ENCODE peak calls at places on chromosomes 2 and 18, in five cellular contexts. C is activated T-cell treated with anti-CD3 and anti-CD28 coated beads, Interleukin-2, amount 50 U/mL, for 48 hours; Q is activated CD8-positive, alpha-beta memory T cell treated with anti-CD3 and anti-CD28 coated beads, Interleukin-2, amount 50 U/mL, for 48 hours; E is central memory CD4-positive, alpha-beta T cell; W is LHCN-M2. G is an unnamed sample.

GRCh38 chr2:134465228-134465627 is 211.4 kb downstream of the MGAT5 start:
- DNase-seq in C (no peak), Q (no peak), E (no peak), W (no peak), G (no peak)

GRCh38 chr2:223896751-223897320 is 48.3 kb downstream of the WDFY1 start:
- DNase-seq in C (no peak), Q (no peak), E (no peak), W (no peak), G (no peak)

GRCh38 chr2:38793511-38793910 is 15.5 kb downstream of the GEMIN6 start:
- DNase-seq in C (no peak), Q (no peak), E (no peak), W (no peak), G (no peak)

GRCh38 chr2:235024951-235025773 is 73.3 kb downstream of the SH3BP4 start:
- DNase-seq in C (no peak), Q (no peak), E (no peak), W (no peak), G (peak)

GRCh38 chr2:168992026-168992425 is 39.1 kb downstream of the ABCB11 start:
- DNase-seq in C (no peak), Q (no peak), E (no peak), W (no peak), G (no peak)

GRCh38 chr2:224308267-224308911 is 93.5 kb downstream of the FAM124B start:
- DNase-seq in C (no peak), Q (no peak), E (no peak), W (no peak), G (no peak)

GRCh38 chr2:152415231-152415642 is 80.3 kb downstream of the FMNL2 start:
- DNase-seq in C (no peak), Q (peak), E (no peak), W (peak), G (no peak)

GRCh38 chr2:129464036-129464435 is 515.4 kb upstream of the RAB6C start:
- DNase-seq in C (no peak), Q (no peak), E (no peak), W (no peak), G (no peak)

GRCh38 chr2:232458661-232459418 is 2.9 kb downstream of the ALPI start:
- DNase-seq in C (no peak), Q (peak), E (no peak), W (no peak), G (no peak)

GRCh38 chr2:10172033-10172865 is 49.7 kb downstream of the RRM2 start:
- DNase-seq in C (no peak), Q (no peak), E (no peak), W (no peak), G (no peak)

GRCh38 chr18:519019-519879 is 18.7 kb upstream of the COLEC12 start:
- DNase-seq in C (no peak), Q (no peak), E (no peak), W (peak), G (peak)

GRCh38 chr2:201644001-201644400 is 698 bp upstream of the TMEM237 start:
- DNase-seq in C (no peak), Q (no peak), E (no peak), W (peak), G (no peak)

GRCh38 chr2:230575640-230576324 is 136.9 kb upstream of the CAB39 start:
- DNase-seq in C (peak), Q (peak), E (peak), W (no peak), G (no peak)

GRCh38 chr18:48111547-48111946 is 181.1 kb upstream of the SMAD2 start:
- DNase-seq in C (no peak), Q (no peak), E (no peak), W (no peak), G (no peak)

GRCh38 chr18:68152770-68153169 is 562.1 kb downstream of the TMX3 start:
- DNase-seq in C (no peak), Q (no peak), E (no peak), W (no peak), G (no peak)

GRCh38 chr18:80009661-80010550 is 21.5 kb upstream of the TXNL4A start:
- DNase-seq in C (no peak), Q (no peak), E (no peak), W (peak), G (no peak)

GRCh38 chr2:135948642-135949355 is 36.6 kb downstream of the DARS1 start:
- DNase-seq in C (peak), Q (no peak), E (peak), W (peak), G (no peak)

GRCh38 chr2:174025271-174026121 is 60.3 kb upstream of the SP3 start:
- DNase-seq in C (no peak), Q (no peak), E (no peak), W (peak), G (no peak)

GRCh38 chr2:7377861-7378569 is 460.8 kb downstream of the RNF144A start:
- DNase-seq in C (no peak), Q (no peak), E (no peak), W (no peak), G (no peak)

GRCh38 chr2:234502285-234502918 is 5.5 kb upstream of the ARL4C start:
- DNase-seq in C (no peak), Q (no peak), E (no peak), W (peak), G (no peak)

GRCh38 chr2:11592671-11593574 is 59.1 kb downstream of the GREB1 start:
- DNase-seq in C (no peak), Q (no peak), E (no peak), W (no peak), G (no peak)

GRCh38 chr2:48624696-48625095 is 7.0 kb downstream of the GTF2A1L start:
- DNase-seq in C (no peak), Q (no peak), E (no peak), W (no peak), G (no peak)